ENCODE peak calls at places on chromosomes 1 and 21, in five cellular contexts. One of them, this sample, is unnamed.

GRCh38 chr1:205580923-205581180 is 51.0 kb downstream of the ELK4 start:
- DNase-seq in uterus: no peak
- DNase-seq in OCI-LY7: no peak
- DNase-seq in tibial nerve: no peak
- DNase-seq in coronary artery: no peak
- DNase-seq in this sample: no peak

GRCh38 chr1:28370220-28371010 is 875 bp downstream of the PHACTR4 start:
- DNase-seq in uterus: no peak
- DNase-seq in OCI-LY7: peak
- DNase-seq in tibial nerve: peak
- DNase-seq in coronary artery: peak
- DNase-seq in this sample: no peak

GRCh38 chr1:67137307-67137753 is 2.6 kb upstream of the C1orf141 start:
- DNase-seq in uterus: no peak
- DNase-seq in OCI-LY7: no peak
- DNase-seq in tibial nerve: no peak
- DNase-seq in coronary artery: no peak
- DNase-seq in this sample: no peak

GRCh38 chr1:209646558-209646957 is 5.7 kb downstream of the LAMB3 start:
- DNase-seq in uterus: no peak
- DNase-seq in OCI-LY7: no peak
- DNase-seq in tibial nerve: no peak
- DNase-seq in coronary artery: no peak
- DNase-seq in this sample: peak

GRCh38 chr1:232493869-232494268 is 136.1 kb downstream of the SIPA1L2 start:
- DNase-seq in uterus: no peak
- DNase-seq in OCI-LY7: no peak
- DNase-seq in tibial nerve: no peak
- DNase-seq in coronary artery: no peak
- DNase-seq in this sample: no peak

GRCh38 chr1:19750101-19750881 is 49.4 kb downstream of the TMCO4 start:
- DNase-seq in uterus: no peak
- DNase-seq in OCI-LY7: no peak
- DNase-seq in tibial nerve: no peak
- DNase-seq in coronary artery: no peak
- DNase-seq in this sample: no peak

GRCh38 chr1:225772848-225773247 is 4.8 kb upstream of the SRP9 start:
- DNase-seq in uterus: no peak
- DNase-seq in OCI-LY7: no peak
- DNase-seq in tibial nerve: no peak
- DNase-seq in coronary artery: no peak
- DNase-seq in this sample: no peak

GRCh38 chr1:22256213-22256512 is 113.3 kb upstream of the WNT4 start:
- DNase-seq in uterus: no peak
- DNase-seq in OCI-LY7: no peak
- DNase-seq in tibial nerve: no peak
- DNase-seq in coronary artery: no peak
- DNase-seq in this sample: no peak

GRCh38 chr1:203667616-203668015 is 41.0 kb downstream of the ATP2B4 start:
- DNase-seq in uterus: peak
- DNase-seq in OCI-LY7: no peak
- DNase-seq in tibial nerve: no peak
- DNase-seq in coronary artery: no peak
- DNase-seq in this sample: no peak

GRCh38 chr21:14620152-14620551 is 74.0 kb upstream of the SAMSN1 start:
- DNase-seq in uterus: no peak
- DNase-seq in OCI-LY7: peak
- DNase-seq in tibial nerve: no peak
- DNase-seq in coronary artery: no peak
- DNase-seq in this sample: no peak

GRCh38 chr1:160978510-160978927 is 23.9 kb upstream of the ITLN2 start:
- DNase-seq in uterus: no peak
- DNase-seq in OCI-LY7: no peak
- DNase-seq in tibial nerve: no peak
- DNase-seq in coronary artery: no peak
- DNase-seq in this sample: no peak

GRCh38 chr1:41827991-41828570 is 90.6 kb downstream of the HIVEP3 start:
- DNase-seq in uterus: no peak
- DNase-seq in OCI-LY7: no peak
- DNase-seq in tibial nerve: no peak
- DNase-seq in coronary artery: no peak
- DNase-seq in this sample: no peak

DNA sequence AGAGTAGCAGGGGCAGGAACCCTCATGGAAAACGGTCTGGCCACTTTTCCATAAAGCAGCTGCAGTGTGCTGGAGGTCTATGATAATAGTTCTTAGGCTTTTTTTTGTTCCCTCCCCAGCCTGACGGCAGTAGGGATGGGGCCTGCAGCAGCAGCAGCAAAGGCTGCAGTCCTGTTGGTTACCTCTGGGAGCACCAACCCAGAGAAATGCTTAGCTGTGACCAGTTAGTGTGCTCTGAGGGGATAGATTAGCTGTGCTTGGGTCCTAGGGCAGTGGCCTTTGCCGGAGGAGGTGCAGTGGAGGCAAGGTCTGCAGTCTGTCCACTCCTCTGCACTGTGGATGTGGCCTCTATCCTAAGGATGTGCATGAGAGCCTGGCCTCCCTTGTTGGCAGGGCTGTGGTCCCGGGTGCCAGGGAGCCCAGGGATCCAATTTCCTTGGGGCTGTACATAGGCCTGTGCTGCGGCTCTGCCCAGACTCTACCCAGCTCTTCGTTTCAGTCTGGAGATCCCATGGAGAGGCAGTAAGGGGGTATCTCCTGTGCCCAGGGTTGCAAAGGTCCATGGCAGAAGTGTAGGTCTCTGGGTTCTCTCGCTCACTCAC is 322.7 kb downstream of the PTBP2 start:
- DNase-seq in uterus: no peak
- DNase-seq in OCI-LY7: no peak
- DNase-seq in tibial nerve: no peak
- DNase-seq in coronary artery: no peak
- DNase-seq in this sample: no peak
- TF ChIP-seq CTCF in uterus: no peak
- TF ChIP-seq CTCF in OCI-LY7: no peak
- TF ChIP-seq CTCF in tibial nerve: no peak
- TF ChIP-seq CTCF in coronary artery: no peak
- TF ChIP-seq CTCF in this sample: no peak

DNA sequence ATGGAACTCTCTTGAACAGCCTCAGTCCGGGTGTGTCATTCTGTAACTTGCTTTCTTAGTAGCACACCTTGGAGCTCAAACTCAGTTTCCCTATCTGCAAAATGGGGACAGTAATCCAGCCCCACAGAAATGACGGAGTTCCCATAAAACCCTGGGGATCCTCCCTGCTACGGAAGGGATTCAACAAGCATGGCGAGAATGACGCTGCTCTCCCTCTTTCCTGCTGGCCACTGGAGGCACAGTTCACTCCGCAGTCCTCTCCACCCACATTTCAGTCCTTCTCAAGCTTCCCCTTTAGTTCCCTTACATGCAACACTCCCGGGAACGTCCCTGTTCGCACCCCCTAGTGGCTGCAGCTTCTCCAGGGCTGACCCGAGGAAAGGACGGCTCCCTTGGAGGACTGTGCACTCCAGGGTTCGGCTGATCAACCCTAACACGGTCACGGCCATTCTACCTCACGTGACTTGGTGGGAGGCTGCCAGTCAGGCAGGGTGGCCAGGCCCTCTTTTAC is 20.6 kb downstream of the RUNX3 start:
- DNase-seq in uterus: no peak
- DNase-seq in OCI-LY7: no peak
- DNase-seq in tibial nerve: peak
- DNase-seq in coronary artery: no peak
- DNase-seq in this sample: no peak
- TF ChIP-seq CTCF in uterus: peak
- TF ChIP-seq CTCF in OCI-LY7: peak
- TF ChIP-seq CTCF in tibial nerve: peak
- TF ChIP-seq CTCF in coronary artery: no peak
- TF ChIP-seq CTCF in this sample: peak

DNA sequence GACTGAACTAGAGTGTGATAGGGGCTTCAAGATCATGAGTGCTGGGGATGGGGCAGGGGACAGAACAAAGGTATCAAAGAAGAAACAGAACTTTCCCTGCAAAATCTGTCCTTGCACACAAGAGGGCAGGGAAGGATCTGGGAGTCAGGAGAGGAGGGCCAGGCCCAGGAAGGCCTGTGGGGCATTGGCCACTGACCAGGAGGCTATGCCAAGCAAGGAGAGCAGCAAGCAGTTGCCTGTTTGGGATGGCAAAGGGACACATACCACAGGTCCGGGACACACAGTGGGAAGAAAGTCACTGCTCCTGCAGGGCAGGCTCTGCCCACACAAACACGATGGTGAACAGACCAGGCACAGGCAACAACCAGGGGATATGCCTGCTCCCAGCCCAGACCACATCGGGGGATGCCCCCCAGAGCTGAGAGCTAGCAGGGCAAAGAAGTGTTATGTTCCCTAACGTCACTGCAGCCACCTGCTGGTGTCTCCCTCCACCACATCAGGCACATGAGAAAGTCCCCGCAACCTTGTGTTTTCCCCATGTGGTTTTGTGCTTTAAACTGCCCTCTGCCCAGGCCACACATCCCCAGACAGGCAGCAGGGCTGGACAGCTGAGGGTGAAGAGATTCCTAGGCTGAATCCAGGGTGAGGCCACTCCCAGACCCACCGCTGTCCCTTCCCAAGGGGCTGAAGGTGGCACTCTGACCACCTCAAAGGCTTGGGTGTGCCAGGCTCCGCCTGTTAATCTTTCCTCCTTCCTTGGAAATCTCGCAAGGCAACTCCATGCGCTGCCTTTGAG is 53.6 kb downstream of the KIF21B start:
- DNase-seq in uterus: no peak
- DNase-seq in OCI-LY7: no peak
- DNase-seq in tibial nerve: no peak
- DNase-seq in coronary artery: no peak
- DNase-seq in this sample: no peak
- TF ChIP-seq CTCF in uterus: no peak
- TF ChIP-seq CTCF in OCI-LY7: peak
- TF ChIP-seq CTCF in tibial nerve: no peak
- TF ChIP-seq CTCF in coronary artery: no peak
- TF ChIP-seq CTCF in this sample: no peak

GRCh38 chr1:223175032-223175431 is 32.0 kb upstream of the TLR5 start:
- DNase-seq in uterus: no peak
- DNase-seq in OCI-LY7: no peak
- DNase-seq in tibial nerve: peak
- DNase-seq in coronary artery: no peak
- DNase-seq in this sample: no peak
- TF ChIP-seq CTCF in uterus: no peak
- TF ChIP-seq CTCF in OCI-LY7: no peak
- TF ChIP-seq CTCF in tibial nerve: no peak
- TF ChIP-seq CTCF in coronary artery: no peak
- TF ChIP-seq CTCF in this sample: peak

GRCh38 chr1:27301582-27302199 is 20.3 kb upstream of the TMEM222 start:
- DNase-seq in uterus: no peak
- DNase-seq in OCI-LY7: no peak
- DNase-seq in tibial nerve: no peak
- DNase-seq in coronary artery: no peak
- DNase-seq in this sample: no peak

GRCh38 chr1:27299385-27300252 is 22.3 kb upstream of the TMEM222 start:
- DNase-seq in uterus: peak
- DNase-seq in OCI-LY7: no peak
- DNase-seq in tibial nerve: peak
- DNase-seq in coronary artery: no peak
- DNase-seq in this sample: peak

GRCh38 chr1:27302612-27303011 is 19.4 kb upstream of the TMEM222 start:
- DNase-seq in uterus: no peak
- DNase-seq in OCI-LY7: no peak
- DNase-seq in tibial nerve: no peak
- DNase-seq in coronary artery: no peak
- DNase-seq in this sample: no peak

GRCh38 chr1:27300341-27301051 is 21.5 kb upstream of the TMEM222 start:
- DNase-seq in uterus: peak
- DNase-seq in OCI-LY7: peak
- DNase-seq in tibial nerve: peak
- DNase-seq in coronary artery: peak
- DNase-seq in this sample: peak

GRCh38 chr1:27301052-27301422 is 20.9 kb upstream of the TMEM222 start:
- DNase-seq in uterus: no peak
- DNase-seq in OCI-LY7: no peak
- DNase-seq in tibial nerve: no peak
- DNase-seq in coronary artery: no peak
- DNase-seq in this sample: no peak
- TF ChIP-seq CTCF in uterus: no peak
- TF ChIP-seq CTCF in OCI-LY7: peak
- TF ChIP-seq CTCF in tibial nerve: no peak
- TF ChIP-seq CTCF in coronary artery: no peak
- TF ChIP-seq CTCF in this sample: no peak

DNA sequence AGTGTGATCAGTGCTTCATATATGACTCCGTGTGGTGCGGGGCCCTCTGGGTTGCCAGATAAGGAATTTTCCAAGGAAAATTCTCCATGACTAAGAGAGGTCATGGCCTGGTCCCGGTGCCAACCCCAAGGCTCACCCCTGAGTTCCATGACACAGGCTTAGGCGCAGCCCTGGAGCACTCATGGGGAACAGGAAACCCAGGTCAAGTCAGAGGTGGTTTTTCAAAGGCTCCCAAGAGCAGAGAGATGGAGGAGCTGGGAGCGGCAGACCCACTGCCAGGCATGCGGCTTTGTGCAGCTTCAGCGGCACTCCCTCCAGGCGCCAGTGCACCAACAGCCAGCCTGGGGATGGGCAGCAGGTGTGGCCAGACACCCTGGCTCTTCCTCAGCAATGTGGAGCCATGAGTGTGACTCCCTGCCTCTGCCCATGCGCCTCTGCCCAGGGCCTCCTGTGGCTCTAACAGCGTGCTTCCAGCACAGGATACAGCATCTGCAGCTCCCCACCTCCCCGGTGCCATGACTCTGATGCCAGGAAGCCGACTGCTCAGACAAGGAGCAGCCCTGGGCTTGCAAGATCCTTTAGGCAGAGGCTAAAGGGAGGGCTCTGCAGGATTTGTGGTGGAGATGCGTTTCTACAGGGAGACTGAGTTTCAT is 47.3 kb downstream of the GPR161 start:
- DNase-seq in uterus: no peak
- DNase-seq in OCI-LY7: no peak
- DNase-seq in tibial nerve: no peak
- DNase-seq in coronary artery: no peak
- DNase-seq in this sample: no peak
- TF ChIP-seq CTCF in uterus: no peak
- TF ChIP-seq CTCF in OCI-LY7: no peak
- TF ChIP-seq CTCF in tibial nerve: no peak
- TF ChIP-seq CTCF in coronary artery: no peak
- TF ChIP-seq CTCF in this sample: no peak